ENCODE peak calls at places on chromosome 12, in seven cellular contexts. B, S, P, R, E, F and M are unnamed samples.

GRCh38 chr12:64137117-64137516 is 85.0 kb downstream of the KICS2 start:
- DNase-seq in B (no peak), S (no peak), P (no peak), R (no peak), E (no peak), F (no peak), M (no peak)

GRCh38 chr12:89977356-89978185 is 268.9 kb upstream of the ATP2B1 start:
- DNase-seq in B (no peak), S (no peak), P (no peak), R (no peak), E (no peak), F (no peak), M (no peak)

GRCh38 chr12:54993181-54993835 is 8.7 kb upstream of the TESPA1 start:
- DNase-seq in B (peak), S (no peak), P (peak), R (peak), E (peak), F (no peak), M (peak)

GRCh38 chr12:48824112-48824511 is 5.8 kb downstream of the CACNB3 start:
- DNase-seq in B (no peak), S (no peak), P (no peak), R (no peak), E (no peak), F (no peak), M (no peak)

GRCh38 chr12:127613056-127613455 is 653.9 kb upstream of the TMEM132C start:
- DNase-seq in B (no peak), S (no peak), P (no peak), R (no peak), E (no peak), F (no peak), M (no peak)

GRCh38 chr12:80939231-80939950 is 1.7 kb upstream of the LIN7A start:
- DNase-seq in B (no peak), S (no peak), P (no peak), R (no peak), E (no peak), F (no peak), M (no peak)

GRCh38 chr12:53659609-53660008 is 16.3 kb downstream of the ATP5MC2 start:
- DNase-seq in B (no peak), S (no peak), P (no peak), R (no peak), E (no peak), F (no peak), M (no peak)

GRCh38 chr12:93886533-93887511 is 209.6 kb downstream of the CRADD start:
- DNase-seq in B (no peak), S (no peak), P (no peak), R (peak), E (no peak), F (no peak), M (no peak)

GRCh38 chr12:131074221-131075083 is 120.7 kb downstream of the ADGRD1 start:
- DNase-seq in B (no peak), S (no peak), P (peak), R (no peak), E (no peak), F (peak), M (no peak)

GRCh38 chr12:116262741-116263140 is 14.8 kb downstream of the MED13L start:
- DNase-seq in B (no peak), S (no peak), P (no peak), R (no peak), E (no peak), F (no peak), M (no peak)
- TF ChIP-seq CTCF in B (no peak), S (no peak), P (no peak), R (no peak), E (no peak), F (no peak), M (no peak)

GRCh38 chr12:52250048-52250990 is 17.3 kb downstream of the KRT7 start:
- DNase-seq in B (peak), S (no peak), P (peak), R (no peak), E (no peak), F (no peak), M (no peak)
- TF ChIP-seq CTCF in B (peak), S (no peak), P (no peak), R (no peak), E (no peak), F (no peak), M (no peak)

DNA sequence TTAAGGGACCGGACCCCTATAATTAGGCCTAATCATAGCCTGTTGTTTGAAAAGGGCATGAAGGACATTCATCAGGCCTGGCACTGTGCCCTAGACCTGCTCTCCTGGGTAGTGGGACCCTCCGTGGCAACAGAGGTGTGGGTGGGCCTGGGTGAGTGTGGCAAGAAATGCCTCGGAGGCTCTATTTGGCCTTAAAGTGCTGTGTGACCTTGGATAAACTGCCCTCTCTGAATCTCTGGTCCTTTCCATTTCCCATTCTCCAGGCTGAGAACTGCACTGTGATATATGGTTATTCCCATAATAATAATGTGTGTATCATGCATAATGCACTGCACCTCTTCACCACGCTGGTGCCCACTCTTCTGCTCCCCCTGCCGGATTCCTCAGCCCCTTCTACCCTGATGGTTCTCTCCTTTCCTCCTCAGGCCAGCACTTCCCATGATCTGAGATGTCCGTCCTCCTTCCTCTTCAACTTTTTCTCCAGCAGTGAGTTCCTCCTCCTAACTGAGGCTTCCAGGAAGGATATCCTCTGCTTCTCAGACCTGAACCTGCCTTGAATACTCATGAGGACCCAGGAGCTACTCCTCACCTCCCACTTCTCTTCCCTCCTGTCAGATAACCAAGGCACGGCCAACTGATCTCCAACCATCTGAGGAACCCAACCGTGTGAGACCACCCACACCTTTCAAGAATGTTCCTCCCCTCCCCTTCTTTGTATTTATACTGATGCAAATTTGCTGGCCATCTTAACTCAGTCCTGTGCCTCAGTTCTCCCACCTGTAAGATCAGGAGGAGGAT is 111.0 kb upstream of the PZP start:
- DNase-seq in B (no peak), S (no peak), P (no peak), R (no peak), E (no peak), F (no peak), M (no peak)
- TF ChIP-seq CTCF in B (no peak), S (no peak), P (no peak), R (no peak), E (no peak), F (peak), M (no peak)

GRCh38 chr12:87667378-87667777 is 361.8 kb downstream of the C12orf50 start:
- DNase-seq in B (no peak), S (no peak), P (no peak), R (peak), E (no peak), F (no peak), M (no peak)
- TF ChIP-seq CTCF in B (no peak), S (no peak), P (no peak), R (no peak), E (peak), F (no peak), M (no peak)

GRCh38 chr12:82326905-82327503 is 31.2 kb downstream of the CCDC59 start:
- DNase-seq in B (no peak), S (no peak), P (no peak), R (peak), E (peak), F (no peak), M (no peak)
- TF ChIP-seq CTCF in B (peak), S (peak), P (no peak), R (peak), E (peak), F (peak), M (peak)

GRCh38 chr12:115818973-115819372 is 458.5 kb downstream of the MED13L start:
- DNase-seq in B (no peak), S (no peak), P (no peak), R (no peak), E (no peak), F (no peak), M (no peak)
- TF ChIP-seq CTCF in B (no peak), S (no peak), P (no peak), R (no peak), E (no peak), F (no peak), M (no peak)

DNA sequence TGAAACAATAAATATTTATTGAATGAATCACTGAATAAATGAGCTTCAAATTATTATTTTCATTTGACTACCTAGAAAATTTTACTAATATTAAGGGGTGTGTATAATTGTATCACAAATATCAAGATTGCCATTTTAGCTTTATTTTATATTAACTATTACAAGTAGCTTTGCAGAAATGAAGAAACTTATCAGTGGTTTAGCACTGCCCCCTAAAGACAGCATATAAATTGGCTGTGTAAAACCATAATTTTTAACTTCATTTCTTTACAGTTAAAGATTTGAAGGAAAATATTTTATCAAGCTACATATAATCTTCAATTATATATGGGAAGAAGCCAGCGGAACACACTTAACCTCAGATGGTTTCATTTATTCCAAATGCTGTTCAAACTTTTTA is 11.4 kb downstream of the GARIN6 start:
- DNase-seq in B (no peak), S (no peak), P (no peak), R (no peak), E (no peak), F (no peak), M (no peak)
- TF ChIP-seq CTCF in B (peak), S (no peak), P (no peak), R (no peak), E (peak), F (peak), M (no peak)